ENCODE peak calls at places on chromosomes 6 and 20, in four cellular contexts. E is CD8-positive, alpha-beta T cell; Z is activated effector memory CD4-positive, alpha-beta T cell treated with anti-CD3 and anti-CD28 coated beads, Interleukin-2, amount 50 U/mL, for 16 hours; J is NCI-H524. Y is an unnamed sample.

GRCh38 chr20:46040902-46041535 is 12.0 kb downstream of the SLC12A5 start:
- DNase-seq in E (peak; percentile 10), Z (peak; percentile 80), J (no peak), Y (no peak)

GRCh38 chr6:167795874-167796667 is 30.6 kb upstream of the AFDN start:
- DNase-seq in E (no peak), Z (no peak), J (peak; percentile 41), Y (peak; percentile 70)

GRCh38 chr6:11729083-11729482 is 49.5 kb downstream of the ADTRP start:
- DNase-seq in E (no peak), Z (peak; percentile 78), J (no peak), Y (no peak)

GRCh38 chr6:37608587-37608986 is 89.1 kb downstream of the MDGA1 start:
- DNase-seq in Z (no peak), E (no peak), J (no peak), Y (no peak)

GRCh38 chr6:149060985-149061760 is 256.3 kb upstream of the TAB2 start:
- DNase-seq in Z (no peak), J (peak; percentile 60), E (no peak), Y (no peak)

GRCh38 chr20:16759161-16759523 is 11.0 kb downstream of the OTOR start:
- DNase-seq in J (no peak), Z (no peak), E (no peak), Y (no peak)

GRCh38 chr6:38552136-38552535 is 87.6 kb downstream of the BTBD9 start:
- DNase-seq in E (no peak), J (no peak), Z (no peak), Y (peak; percentile 22)

GRCh38 chr20:44231193-44231592 is 15.9 kb upstream of the GDAP1L1 start:
- DNase-seq in E (no peak), J (no peak), Z (no peak), Y (no peak)

GRCh38 chr6:104995989-104996617 is 39.2 kb downstream of the LIN28B start:
- DNase-seq in Z (no peak), J (no peak), E (no peak), Y (no peak)

Y was measured in Peyer's patch.